ENCODE peak calls at places on chromosomes 4 and X, in nine cellular contexts. O is B cell, Y is tibial artery, K is IMR-90, X is left ventricle myocardium inferior, P is Calu3, E is fibroblast of villous mesenchyme, U is left lung, M is fibroblast of the aortic adventitia. R is an unnamed sample.

GRCh38 chrX:46704767-46705386 is 54.0 kb downstream of the SLC9A7 start:
- DNase-seq in O (peak), E (no peak), P (no peak), X (no peak), U (no peak), M (peak), K (peak), Y (no peak), R (no peak)

GRCh38 chr4:185748901-185749390 is 63.0 kb downstream of the SORBS2 start:
- DNase-seq in K (no peak), P (no peak), M (no peak), X (no peak), E (no peak), O (no peak), Y (no peak), U (no peak), R (no peak)

GRCh38 chrX:77070108-77070918 is 376.9 kb upstream of the FGF16 start:
- DNase-seq in X (no peak), O (no peak), U (no peak), E (no peak), P (no peak), K (no peak), M (no peak), Y (no peak), R (no peak)

GRCh38 chr4:8775121-8775520 is 96.5 kb downstream of the HMX1 start:
- DNase-seq in O (no peak), P (no peak), U (peak), Y (peak), E (no peak), K (no peak), X (no peak), M (no peak), R (no peak)

GRCh38 chr4:185247151-185247550 is 37.8 kb downstream of the SNX25 start:
- DNase-seq in K (no peak), U (no peak), M (peak), E (no peak), X (no peak), P (no peak), Y (no peak), O (no peak), R (no peak)

GRCh38 chr4:98572697-98573096 is 85.7 kb downstream of the TSPAN5 start:
- DNase-seq in O (no peak), E (peak), K (no peak), X (no peak), P (no peak), M (no peak), U (no peak), Y (no peak), R (no peak)

GRCh38 chr4:156896536-156896935 is 75.1 kb downstream of the PDGFC start:
- DNase-seq in X (no peak), U (no peak), E (no peak), O (no peak), K (no peak), P (no peak), M (no peak), Y (no peak), R (no peak)

GRCh38 chrX:134171661-134172587 is 65.1 kb upstream of the CCDC160 start:
- DNase-seq in E (peak), P (peak), M (no peak), U (peak), K (no peak), O (no peak), X (peak), Y (no peak), R (no peak)

GRCh38 chr4:150943126-150943525 is 72.0 kb downstream of the LRBA start:
- DNase-seq in X (no peak), M (no peak), K (no peak), P (no peak), O (no peak), Y (no peak), E (no peak), U (no peak), R (no peak)

GRCh38 chr4:91963489-91963888 is 340.3 kb upstream of the GRID2 start:
- DNase-seq in O (no peak), E (peak), P (no peak), M (peak), Y (no peak), U (no peak), K (peak), X (no peak), R (no peak)

GRCh38 chrX:13938053-13938765 is 91.5 kb downstream of the GEMIN8 start:
- DNase-seq in E (peak), P (peak), M (no peak), K (peak), O (no peak), Y (no peak), U (no peak), X (peak), R (no peak)

GRCh38 chrX:123851010-123851409 is 8.8 kb upstream of the XIAP start:
- DNase-seq in O (no peak), X (no peak), E (no peak), P (no peak), K (no peak), M (no peak), Y (no peak), U (no peak), R (no peak)

GRCh38 chr4:146654648-146654975 is 15.9 kb downstream of the POU4F2 start:
- DNase-seq in M (no peak), O (no peak), E (peak), U (no peak), X (no peak), Y (no peak), K (no peak), P (no peak), R (no peak)

GRCh38 chrX:129981207-129981553 is 1.3 kb upstream of the BCORL1 start:
- DNase-seq in P (no peak), X (no peak), U (no peak), K (no peak), E (no peak), O (no peak), M (no peak), Y (no peak), R (no peak)

GRCh38 chrX:143853488-143853887 is 30.4 kb upstream of the UBE2NL start:
- DNase-seq in X (no peak), K (no peak), O (no peak), P (no peak), M (no peak), E (no peak), U (no peak), Y (no peak), R (no peak)

GRCh38 chr4:101210331-101210730 is 137.0 kb downstream of the PPP3CA start:
- DNase-seq in P (no peak), E (no peak), O (no peak), M (no peak), K (no peak), Y (no peak), U (no peak), X (no peak), R (no peak)

GRCh38 chr4:4930677-4931076 is 71.2 kb downstream of the MSX1 start:
- DNase-seq in K (no peak), E (no peak), M (no peak), Y (peak), U (no peak), X (no peak), P (no peak), O (no peak), R (no peak)

GRCh38 chr4:79078339-79078738 is 139.1 kb upstream of the PAQR3 start:
- DNase-seq in M (no peak), X (peak), P (no peak), E (no peak), K (no peak), Y (peak), O (no peak), U (no peak), R (no peak)

GRCh38 chrX:75596178-75596577 is 73.3 kb upstream of the ZDHHC15 start:
- DNase-seq in U (no peak), K (no peak), P (no peak), X (no peak), M (peak), O (no peak), E (no peak), Y (no peak), R (no peak)

GRCh38 chrX:70826715-70827114 is 81.8 kb downstream of the TEX11 start:
- DNase-seq in E (peak), X (no peak), M (no peak), P (no peak), U (no peak), Y (no peak), O (no peak), K (no peak), R (no peak)

GRCh38 chr4:138595171-138595570 is 353.0 kb upstream of the SLC7A11 start:
- DNase-seq in P (no peak), K (no peak), U (no peak), M (no peak), O (no peak), E (no peak), X (no peak), Y (no peak), R (no peak)

GRCh38 chr4:147056951-147057630 is 111.4 kb upstream of the TTC29 start:
- DNase-seq in Y (no peak), P (no peak), U (no peak), M (peak), X (no peak), K (peak), E (peak), O (no peak), R (no peak)

GRCh38 chrX:102995316-102995715 is 58.2 kb downstream of the RAB40AL start:
- DNase-seq in X (no peak), O (no peak), P (no peak), Y (no peak), E (no peak), M (peak), K (no peak), U (no peak), R (no peak)

GRCh38 chr4:124631760-124632159 is 80.8 kb downstream of the ANKRD50 start:
- DNase-seq in E (peak), P (peak), K (peak), Y (no peak), M (peak), U (peak), O (no peak), X (no peak), R (no peak)

GRCh38 chrX:135974279-135974856 is 580 bp upstream of the MMGT1 start:
- DNase-seq in E (peak), K (peak), O (peak), Y (peak), U (peak), X (peak), P (peak), M (peak), R (peak)

GRCh38 chr4:169147217-169147616 is 123.5 kb downstream of the SH3RF1 start:
- DNase-seq in M (no peak), P (peak), E (no peak), O (no peak), X (no peak), U (no peak), Y (no peak), K (peak), R (no peak)

GRCh38 chrX:41889317-41890025 is 33.9 kb downstream of the CASK start:
- DNase-seq in U (no peak), P (no peak), K (peak), X (no peak), O (no peak), M (peak), E (peak), Y (no peak), R (no peak)

GRCh38 chrX:153564047-153564606 is 34.8 kb downstream of the CCNQ start:
- DNase-seq in E (peak), K (no peak), O (no peak), P (no peak), Y (no peak), U (no peak), M (no peak), X (peak), R (no peak)

GRCh38 chr4:94395541-94395940 is 52.9 kb upstream of the HPGDS start:
- DNase-seq in O (no peak), P (no peak), K (no peak), U (no peak), X (no peak), E (no peak), M (peak), Y (no peak), R (no peak)

GRCh38 chr4:88985088-88985779 is 71.8 kb downstream of the FAM13A start:
- DNase-seq in U (no peak), O (no peak), P (no peak), E (peak), K (peak), Y (no peak), X (no peak), M (peak), R (no peak)

GRCh38 chr4:119479180-119479814 is 149.3 kb downstream of the PDE5A start:
- DNase-seq in X (no peak), U (no peak), Y (no peak), M (no peak), P (no peak), E (no peak), O (no peak), K (no peak), R (no peak)

GRCh38 chr4:158169516-158169915 is 3.3 kb downstream of the GASK1B start:
- DNase-seq in O (no peak), Y (no peak), U (no peak), E (no peak), P (no peak), X (no peak), K (no peak), M (peak), R (no peak)

GRCh38 chr4:108313546-108314339 is 145.0 kb upstream of the LEF1 start:
- DNase-seq in Y (no peak), U (no peak), P (no peak), M (no peak), O (no peak), K (no peak), E (no peak), X (no peak), R (no peak)

GRCh38 chr4:118353452-118353851 is 649 bp upstream of the PRSS12 start:
- DNase-seq in E (no peak), K (no peak), U (no peak), Y (no peak), O (no peak), P (no peak), M (no peak), X (no peak), R (no peak)

DNA sequence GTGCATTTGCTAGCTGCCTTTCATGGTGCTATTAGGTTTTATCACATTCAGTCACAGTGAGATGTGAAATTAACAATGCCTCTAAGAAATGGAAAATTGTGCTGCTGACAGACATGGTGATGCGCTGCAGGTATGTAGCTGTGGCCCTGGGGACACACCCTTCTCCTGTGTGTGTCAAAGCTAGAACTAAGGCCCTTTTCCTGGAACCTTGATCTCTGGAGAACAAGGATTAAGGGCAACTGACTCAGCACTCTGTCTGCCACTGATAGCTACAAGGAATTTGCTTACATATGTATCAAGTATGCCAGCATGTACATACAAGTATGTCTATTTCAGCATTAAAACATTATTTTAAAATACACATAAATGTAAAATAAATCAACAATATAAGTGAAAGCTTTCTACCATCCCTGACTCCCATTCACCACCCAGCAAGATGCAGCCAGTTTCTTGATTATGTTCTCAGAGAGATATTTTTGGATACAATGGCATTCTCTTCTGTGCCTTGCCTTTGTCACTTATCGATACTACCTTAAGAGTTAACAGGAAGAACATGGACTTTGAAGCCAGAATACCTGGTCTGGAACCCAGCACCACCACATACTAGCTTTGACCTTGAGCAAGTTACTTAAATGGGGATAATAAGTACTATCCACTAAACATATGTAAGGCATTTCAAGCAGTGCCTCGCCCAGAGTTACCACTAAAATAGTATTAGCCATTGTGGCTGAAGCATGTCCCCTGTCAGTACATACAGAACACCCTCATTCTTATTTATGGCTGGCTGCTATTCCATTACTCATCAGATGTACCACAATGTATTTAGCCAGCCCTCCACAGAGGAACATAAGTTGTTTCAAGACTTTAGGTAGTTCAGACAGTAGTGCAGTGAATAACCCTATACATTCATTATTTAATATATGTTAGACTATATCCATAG is 68.5 kb downstream of the NPNT start:
- DNase-seq in U (no peak), E (no peak), M (no peak), Y (no peak), O (no peak), K (no peak), P (no peak), X (no peak), R (no peak)
- TF ChIP-seq CTCF in U (no peak), E (no peak), M (no peak), Y (no peak), O (no peak), K (no peak), P (no peak), X (no peak), R (no peak)

DNA sequence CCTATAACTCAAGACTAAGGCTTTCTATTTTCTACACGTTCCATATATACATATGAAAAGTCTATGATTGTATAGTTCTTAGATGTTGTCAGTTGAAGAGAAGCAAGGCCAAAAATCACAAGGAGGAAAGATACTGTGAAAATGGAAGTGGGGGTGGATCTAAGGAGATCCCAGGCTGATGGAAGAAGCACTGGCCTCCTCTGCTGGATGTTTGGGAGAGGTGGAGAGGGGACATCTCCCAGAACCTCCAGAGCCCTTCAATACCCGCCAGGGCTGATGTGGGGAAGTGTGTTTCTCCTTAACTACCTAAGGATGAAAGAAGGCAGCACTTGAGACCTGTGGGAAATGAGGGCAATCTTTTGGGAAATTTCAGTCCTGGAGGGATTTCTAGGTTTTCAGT is 67.4 kb downstream of the RASGEF1B start:
- DNase-seq in X (no peak), Y (no peak), P (no peak), E (no peak), U (no peak), K (peak), M (no peak), O (no peak), R (no peak)
- TF ChIP-seq CTCF in X (no peak), Y (no peak), P (no peak), E (no peak), U (no peak), K (peak), M (no peak), O (no peak), R (no peak)

DNA sequence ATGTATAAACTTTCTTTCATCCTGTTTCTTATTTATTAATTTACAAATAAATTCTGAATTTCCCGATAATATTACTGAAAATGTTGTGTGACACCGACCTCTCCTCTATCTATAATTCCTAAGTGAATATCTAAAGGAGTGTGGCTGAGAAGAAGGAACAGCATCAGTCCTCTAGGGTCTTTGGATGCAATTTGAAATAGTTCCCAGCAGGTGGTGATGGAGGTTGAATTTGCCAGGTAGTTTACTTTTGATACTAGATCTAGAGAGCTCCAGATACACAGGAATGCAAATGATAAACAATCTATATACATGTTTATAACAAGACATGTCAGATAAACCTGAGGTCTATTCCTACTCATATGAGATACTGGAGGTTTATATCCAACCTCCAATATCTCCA is 305.4 kb downstream of the PCDH18 start:
- DNase-seq in E (peak), P (peak), M (peak), K (peak), O (no peak), U (no peak), X (no peak), Y (no peak), R (no peak)
- TF ChIP-seq CTCF in E (peak), P (no peak), M (peak), K (peak), O (no peak), U (no peak), X (peak), Y (peak), R (no peak)

GRCh38 chrX:18415386-18415785 is 10.0 kb upstream of the CDKL5 start:
- DNase-seq in Y (no peak), X (no peak), E (no peak), O (no peak), P (no peak), M (no peak), U (no peak), K (peak), R (no peak)

GRCh38 chrX:18406531-18407266 is 18.7 kb upstream of the CDKL5 start:
- DNase-seq in M (peak), K (peak), P (no peak), E (no peak), X (no peak), U (no peak), O (no peak), Y (no peak), R (no peak)

DNA sequence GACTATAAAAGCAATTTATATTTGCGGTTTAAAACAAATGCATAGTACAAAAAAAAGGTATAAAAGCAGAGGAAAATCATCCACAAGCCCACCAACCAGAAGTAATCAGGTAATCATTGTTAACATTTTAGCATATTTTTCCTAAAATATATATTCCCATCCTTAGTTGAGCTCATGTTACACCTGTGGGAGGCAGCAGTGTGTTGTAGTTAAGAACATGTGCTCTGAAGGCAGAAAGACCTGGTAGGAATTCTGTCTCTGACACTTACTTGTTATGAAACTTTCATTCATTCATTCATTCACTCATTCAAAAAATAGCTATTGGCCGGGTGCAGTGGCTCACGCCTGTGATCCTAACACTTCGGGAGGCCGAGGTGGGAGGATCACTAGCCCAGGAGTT is 15.4 kb upstream of the CDKL5 start:
- DNase-seq in U (no peak), P (no peak), X (no peak), M (peak), E (peak), O (no peak), Y (no peak), K (peak), R (no peak)
- TF ChIP-seq CTCF in U (no peak), P (no peak), X (peak), M (peak), E (peak), O (no peak), Y (peak), K (peak), R (no peak)

GRCh38 chrX:9416562-9417319 is 48.1 kb upstream of the TBL1X start:
- DNase-seq in M (peak), Y (peak), X (no peak), E (peak), O (no peak), P (no peak), U (no peak), K (peak), R (no peak)
- TF ChIP-seq CTCF in M (no peak), Y (no peak), X (no peak), E (no peak), O (no peak), P (no peak), U (no peak), K (no peak), R (no peak)